ENCODE peak calls at places on chromosome 1, in six cellular contexts. One of them, this sample, is unnamed.

GRCh38 chr1:53754484-53755312 is 15.7 kb upstream of the GLIS1 start:
- DNase-seq in GM12864: no peak
- DNase-seq in AG09309: no peak
- DNase-seq in mesendoderm: peak; percentile 82
- DNase-seq in neural progenitor cell: peak; percentile 75
- DNase-seq in PC-9: no peak
- DNase-seq in this sample: peak; percentile 79

GRCh38 chr1:228369608-228370438 is 36.8 kb downstream of the TRIM11 start:
- DNase-seq in GM12864: no peak
- DNase-seq in neural progenitor cell: no peak
- DNase-seq in mesendoderm: no peak
- DNase-seq in PC-9: no peak
- DNase-seq in AG09309: no peak
- DNase-seq in this sample: no peak

GRCh38 chr1:29711582-29712274 is 475.4 kb downstream of the PTPRU start:
- DNase-seq in PC-9: no peak
- DNase-seq in AG09309: no peak
- DNase-seq in GM12864: no peak
- DNase-seq in mesendoderm: no peak
- DNase-seq in neural progenitor cell: no peak
- DNase-seq in this sample: peak; percentile 65

GRCh38 chr1:91535441-91535840 is 34.8 kb downstream of the CDC7 start:
- DNase-seq in mesendoderm: no peak
- DNase-seq in GM12864: no peak
- DNase-seq in neural progenitor cell: no peak
- DNase-seq in AG09309: no peak
- DNase-seq in PC-9: no peak
- DNase-seq in this sample: no peak

GRCh38 chr1:54649921-54650320 is 8.3 kb downstream of the MROH7 start:
- DNase-seq in PC-9: no peak
- DNase-seq in neural progenitor cell: no peak
- DNase-seq in AG09309: no peak
- DNase-seq in mesendoderm: no peak
- DNase-seq in GM12864: no peak
- DNase-seq in this sample: no peak

GRCh38 chr1:193434319-193434718 is 247.9 kb upstream of the B3GALT2 start:
- DNase-seq in mesendoderm: no peak
- DNase-seq in GM12864: no peak
- DNase-seq in PC-9: no peak
- DNase-seq in AG09309: no peak
- DNase-seq in neural progenitor cell: no peak
- DNase-seq in this sample: peak; percentile 65

GRCh38 chr1:5747428-5748285 is 244.6 kb downstream of the NPHP4 start:
- DNase-seq in AG09309: no peak
- DNase-seq in neural progenitor cell: no peak
- DNase-seq in GM12864: no peak
- DNase-seq in PC-9: no peak
- DNase-seq in mesendoderm: peak; percentile 41
- DNase-seq in this sample: no peak

GRCh38 chr1:106879538-106879937 is 176.9 kb upstream of the PRMT6 start:
- DNase-seq in AG09309: no peak
- DNase-seq in mesendoderm: no peak
- DNase-seq in PC-9: no peak
- DNase-seq in GM12864: no peak
- DNase-seq in neural progenitor cell: peak; percentile 6
- DNase-seq in this sample: no peak

GRCh38 chr1:193654951-193655705 is 468.7 kb upstream of the B3GALT2 start:
- DNase-seq in mesendoderm: peak; percentile 7
- DNase-seq in GM12864: no peak
- DNase-seq in neural progenitor cell: no peak
- DNase-seq in PC-9: no peak
- DNase-seq in AG09309: no peak
- DNase-seq in this sample: peak; percentile 36

GRCh38 chr1:79364896-79365295 is 358.4 kb upstream of the ADGRL4 start:
- DNase-seq in AG09309: no peak
- DNase-seq in neural progenitor cell: no peak
- DNase-seq in PC-9: no peak
- DNase-seq in GM12864: no peak
- DNase-seq in mesendoderm: no peak
- DNase-seq in this sample: peak; percentile 11

GRCh38 chr1:3322440-3323020 is 131.9 kb upstream of the ARHGEF16 start:
- DNase-seq in mesendoderm: no peak
- DNase-seq in neural progenitor cell: no peak
- DNase-seq in GM12864: no peak
- DNase-seq in PC-9: no peak
- DNase-seq in AG09309: no peak
- DNase-seq in this sample: no peak

GRCh38 chr1:154608522-154609294 is 722 bp upstream of the ADAR start:
- DNase-seq in mesendoderm: peak; percentile 90
- DNase-seq in PC-9: peak; percentile 41
- DNase-seq in neural progenitor cell: peak; percentile 94
- DNase-seq in AG09309: no peak
- DNase-seq in GM12864: no peak
- DNase-seq in this sample: peak; percentile 59

GRCh38 chr1:8439015-8439702 is 121.2 kb downstream of the SLC45A1 start:
- DNase-seq in mesendoderm: peak; percentile 95
- DNase-seq in neural progenitor cell: peak; percentile 80
- DNase-seq in PC-9: no peak
- DNase-seq in GM12864: no peak
- DNase-seq in AG09309: peak; percentile 51
- DNase-seq in this sample: peak; percentile 92

GRCh38 chr1:28466226-28466778 is 39.5 kb upstream of the RCC1 start:
- DNase-seq in GM12864: no peak
- DNase-seq in AG09309: no peak
- DNase-seq in neural progenitor cell: no peak
- DNase-seq in PC-9: no peak
- DNase-seq in mesendoderm: no peak
- DNase-seq in this sample: no peak

GRCh38 chr1:85830837-85831236 is 122.6 kb upstream of the ZNHIT6 start:
- DNase-seq in mesendoderm: no peak
- DNase-seq in GM12864: no peak
- DNase-seq in PC-9: no peak
- DNase-seq in neural progenitor cell: no peak
- DNase-seq in AG09309: no peak
- DNase-seq in this sample: no peak

GRCh38 chr1:9371951-9372350 is 79.3 kb downstream of the SPSB1 start:
- DNase-seq in neural progenitor cell: no peak
- DNase-seq in GM12864: no peak
- DNase-seq in AG09309: no peak
- DNase-seq in PC-9: no peak
- DNase-seq in mesendoderm: no peak
- DNase-seq in this sample: no peak

GRCh38 chr1:202791102-202791747 is 17.0 kb downstream of the KDM5B start:
- DNase-seq in AG09309: no peak
- DNase-seq in neural progenitor cell: no peak
- DNase-seq in PC-9: peak; percentile 48
- DNase-seq in GM12864: no peak
- DNase-seq in mesendoderm: no peak
- DNase-seq in this sample: no peak

GRCh38 chr1:185207980-185208602 is 51.1 kb downstream of the SWT1 start:
- DNase-seq in mesendoderm: no peak
- DNase-seq in GM12864: no peak
- DNase-seq in neural progenitor cell: no peak
- DNase-seq in AG09309: no peak
- DNase-seq in PC-9: no peak
- DNase-seq in this sample: peak; percentile 34

GRCh38 chr1:76854255-76854654 is 13.0 kb upstream of the ST6GALNAC5 start:
- DNase-seq in PC-9: no peak
- DNase-seq in GM12864: no peak
- DNase-seq in AG09309: no peak
- DNase-seq in mesendoderm: peak; percentile 30
- DNase-seq in neural progenitor cell: no peak
- DNase-seq in this sample: no peak

GRCh38 chr1:39902121-39902807 is 547 bp upstream of the MYCL start:
- DNase-seq in neural progenitor cell: no peak
- DNase-seq in PC-9: peak; percentile 61
- DNase-seq in GM12864: no peak
- DNase-seq in mesendoderm: peak; percentile 80
- DNase-seq in AG09309: no peak
- DNase-seq in this sample: no peak

GRCh38 chr1:92882817-92883216 is 51.0 kb downstream of the RPL5 start:
- DNase-seq in GM12864: no peak
- DNase-seq in AG09309: no peak
- DNase-seq in PC-9: no peak
- DNase-seq in mesendoderm: peak; percentile 59
- DNase-seq in neural progenitor cell: no peak
- DNase-seq in this sample: no peak

GRCh38 chr1:182433580-182433979 is 16.4 kb upstream of the RGSL1 start:
- DNase-seq in mesendoderm: no peak
- DNase-seq in neural progenitor cell: no peak
- DNase-seq in PC-9: no peak
- DNase-seq in AG09309: no peak
- DNase-seq in GM12864: no peak
- DNase-seq in this sample: no peak

GRCh38 chr1:38576241-38576640 is 283.3 kb downstream of the RRAGC start:
- DNase-seq in GM12864: no peak
- DNase-seq in PC-9: no peak
- DNase-seq in mesendoderm: no peak
- DNase-seq in AG09309: no peak
- DNase-seq in neural progenitor cell: no peak
- DNase-seq in this sample: no peak

GRCh38 chr1:48006318-48006717 is 9.1 kb upstream of the TRABD2B start:
- DNase-seq in mesendoderm: no peak
- DNase-seq in GM12864: no peak
- DNase-seq in neural progenitor cell: no peak
- DNase-seq in AG09309: no peak
- DNase-seq in PC-9: no peak
- DNase-seq in this sample: peak; percentile 54

DNA sequence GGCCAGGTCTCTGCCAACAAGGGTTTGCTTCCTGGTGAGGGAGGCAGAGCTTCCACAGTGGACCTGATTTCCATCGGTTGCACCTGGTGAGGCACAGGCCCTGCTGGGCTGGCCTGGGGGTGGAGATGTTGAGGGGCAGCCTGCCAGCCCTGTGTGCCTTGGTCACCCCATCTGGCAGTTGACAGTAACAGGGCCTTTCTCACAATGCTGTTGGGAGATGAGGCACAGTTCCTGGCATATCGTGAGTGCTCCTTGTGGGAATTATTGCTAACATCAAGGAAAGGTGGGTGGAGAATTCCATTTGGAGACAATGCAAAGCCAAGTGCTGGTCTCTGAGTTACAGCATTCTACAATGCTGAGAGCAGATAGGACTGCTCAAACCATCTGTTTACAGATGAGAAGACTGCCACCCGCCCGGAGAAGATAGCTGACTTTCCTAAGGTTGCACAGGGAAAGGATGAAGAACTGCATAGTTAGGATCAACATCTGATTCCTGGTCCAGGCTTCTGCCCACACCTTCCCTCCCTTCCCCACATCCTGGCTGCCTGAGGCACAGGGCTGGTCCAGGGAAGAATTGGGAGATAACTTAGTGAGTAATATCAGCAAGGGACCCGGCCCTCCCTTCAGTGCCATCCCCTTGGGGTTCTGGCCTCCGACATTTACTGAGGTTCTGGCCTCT is 1.8 kb downstream of the SERINC2 start:
- DNase-seq in mesendoderm: no peak
- DNase-seq in AG09309: no peak
- DNase-seq in PC-9: no peak
- DNase-seq in neural progenitor cell: no peak
- DNase-seq in GM12864: no peak
- DNase-seq in this sample: no peak
- H3K4me3 ChIP-seq in mesendoderm: no peak overlapping the region
- H3K4me3 ChIP-seq in AG09309: no peak overlapping the region
- H3K4me3 ChIP-seq in PC-9: peak overlapping the region; percentile 89
- H3K4me3 ChIP-seq in neural progenitor cell: peak overlapping the region; percentile 91
- H3K4me3 ChIP-seq in GM12864: no peak overlapping the region
- H3K4me3 ChIP-seq in this sample: peak overlapping the region; percentile 66

GRCh38 chr1:117608758-117609157 is 2.9 kb downstream of the TENT5C start:
- DNase-seq in GM12864: no peak
- DNase-seq in mesendoderm: no peak
- DNase-seq in PC-9: no peak
- DNase-seq in AG09309: no peak
- DNase-seq in neural progenitor cell: no peak
- DNase-seq in this sample: no peak

GRCh38 chr1:117605811-117606607 is at the start of gene TENT5C:
- DNase-seq in PC-9: peak; percentile 96
- DNase-seq in neural progenitor cell: peak; percentile 99
- DNase-seq in GM12864: peak; percentile 80
- DNase-seq in mesendoderm: peak; percentile 98
- DNase-seq in AG09309: peak; percentile 82
- DNase-seq in this sample: peak; percentile 98

GRCh38 chr1:117608213-117608612 is 2.4 kb downstream of the TENT5C start:
- DNase-seq in GM12864: no peak
- DNase-seq in neural progenitor cell: no peak
- DNase-seq in AG09309: no peak
- DNase-seq in mesendoderm: no peak
- DNase-seq in PC-9: no peak
- DNase-seq in this sample: no peak

GRCh38 chr1:117606608-117607261 is 887 bp downstream of the TENT5C start:
- DNase-seq in AG09309: no peak
- DNase-seq in PC-9: peak; percentile 59
- DNase-seq in GM12864: no peak
- DNase-seq in mesendoderm: peak; percentile 51
- DNase-seq in neural progenitor cell: peak; percentile 46
- DNase-seq in this sample: peak; percentile 48

GRCh38 chr1:117607471-117607870 is 1.6 kb downstream of the TENT5C start:
- DNase-seq in neural progenitor cell: peak; percentile 77
- DNase-seq in PC-9: no peak
- DNase-seq in mesendoderm: peak; percentile 74
- DNase-seq in AG09309: no peak
- DNase-seq in GM12864: no peak
- DNase-seq in this sample: no peak
- H3K4me3 ChIP-seq in neural progenitor cell: peak overlapping the region; percentile 87
- H3K4me3 ChIP-seq in PC-9: peak overlapping the region; percentile 71
- H3K4me3 ChIP-seq in mesendoderm: no peak overlapping the region
- H3K4me3 ChIP-seq in AG09309: no peak overlapping the region
- H3K4me3 ChIP-seq in GM12864: peak overlapping the region; percentile 88
- H3K4me3 ChIP-seq in this sample: no peak overlapping the region

GRCh38 chr1:32199717-32200072 is 700 bp upstream of the CCDC28B start:
- DNase-seq in GM12864: no peak
- DNase-seq in AG09309: no peak
- DNase-seq in PC-9: no peak
- DNase-seq in neural progenitor cell: peak; percentile 21
- DNase-seq in mesendoderm: peak; percentile 14
- DNase-seq in this sample: no peak
- H3K4me3 ChIP-seq in GM12864: peak overlapping the region; percentile 65
- H3K4me3 ChIP-seq in AG09309: peak overlapping the region; percentile 63
- H3K4me3 ChIP-seq in PC-9: no peak overlapping the region
- H3K4me3 ChIP-seq in neural progenitor cell: peak overlapping the region; percentile 68
- H3K4me3 ChIP-seq in mesendoderm: no peak overlapping the region
- H3K4me3 ChIP-seq in this sample: no peak overlapping the region

GRCh38 chr1:224329484-224329841 is 509 bp downstream of the NVL start:
- DNase-seq in PC-9: no peak
- DNase-seq in mesendoderm: no peak
- DNase-seq in neural progenitor cell: no peak
- DNase-seq in AG09309: no peak
- DNase-seq in GM12864: no peak
- DNase-seq in this sample: no peak

GRCh38 chr1:224329842-224330753 is at the start of gene NVL:
- DNase-seq in AG09309: peak; percentile 35
- DNase-seq in PC-9: peak; percentile 84
- DNase-seq in GM12864: peak; percentile 73
- DNase-seq in mesendoderm: peak; percentile 95
- DNase-seq in neural progenitor cell: peak; percentile 92
- DNase-seq in this sample: peak; percentile 91

GRCh38 chr1:224325959-224326358 is 4.0 kb downstream of the NVL start:
- DNase-seq in GM12864: no peak
- DNase-seq in PC-9: no peak
- DNase-seq in AG09309: no peak
- DNase-seq in mesendoderm: no peak
- DNase-seq in neural progenitor cell: no peak
- DNase-seq in this sample: no peak

GRCh38 chr1:224331326-224331725 is 1.4 kb upstream of the NVL start:
- DNase-seq in mesendoderm: no peak
- DNase-seq in PC-9: no peak
- DNase-seq in GM12864: no peak
- DNase-seq in neural progenitor cell: no peak
- DNase-seq in AG09309: no peak
- DNase-seq in this sample: no peak

GRCh38 chr1:224328644-224329043 is 1.3 kb downstream of the NVL start:
- DNase-seq in AG09309: no peak
- DNase-seq in neural progenitor cell: no peak
- DNase-seq in GM12864: no peak
- DNase-seq in PC-9: no peak
- DNase-seq in mesendoderm: no peak
- DNase-seq in this sample: no peak
- H3K4me3 ChIP-seq in AG09309: peak overlapping the region; percentile 97
- H3K4me3 ChIP-seq in neural progenitor cell: peak overlapping the region; percentile 89
- H3K4me3 ChIP-seq in GM12864: peak overlapping the region; percentile 87
- H3K4me3 ChIP-seq in PC-9: peak overlapping the region; percentile 87
- H3K4me3 ChIP-seq in mesendoderm: no peak overlapping the region
- H3K4me3 ChIP-seq in this sample: peak overlapping the region; percentile 91